ENCODE peak calls at places on chromosomes 3 and 15, in six cellular contexts. One of them, this sample, is unnamed.

GRCh38 chr3:126528800-126529541 is 5.0 kb downstream of the CHST13 start:
- DNase-seq in transverse colon: no peak
- DNase-seq in K562: no peak
- DNase-seq in HepG2: peak; percentile 97
- DNase-seq in suprapubic skin: no peak
- DNase-seq in ovary: no peak
- DNase-seq in this sample: peak; percentile 62

GRCh38 chr15:65791335-65792129 is 561 bp downstream of the DENND4A start:
- DNase-seq in HepG2: peak; percentile 65
- DNase-seq in transverse colon: peak; percentile 67
- DNase-seq in suprapubic skin: peak; percentile 87
- DNase-seq in ovary: peak; percentile 82
- DNase-seq in K562: no peak
- DNase-seq in this sample: peak; percentile 89

GRCh38 chr15:71189723-71190122 is 74.5 kb downstream of the THSD4 start:
- DNase-seq in ovary: no peak
- DNase-seq in K562: no peak
- DNase-seq in HepG2: no peak
- DNase-seq in suprapubic skin: no peak
- DNase-seq in transverse colon: no peak
- DNase-seq in this sample: no peak

GRCh38 chr3:12662593-12663310 is 1.2 kb downstream of the RAF1 start:
- DNase-seq in ovary: peak; percentile 35
- DNase-seq in transverse colon: peak; percentile 51
- DNase-seq in HepG2: no peak
- DNase-seq in suprapubic skin: no peak
- DNase-seq in K562: peak; percentile 36
- DNase-seq in this sample: no peak

GRCh38 chr3:135218782-135219181 is 423.7 kb downstream of the EPHB1 start:
- DNase-seq in suprapubic skin: no peak
- DNase-seq in transverse colon: no peak
- DNase-seq in HepG2: no peak
- DNase-seq in K562: no peak
- DNase-seq in ovary: no peak
- DNase-seq in this sample: no peak

GRCh38 chr3:108588616-108589015 is 622 bp downstream of the CIP2A start:
- DNase-seq in HepG2: no peak
- DNase-seq in ovary: no peak
- DNase-seq in K562: no peak
- DNase-seq in suprapubic skin: no peak
- DNase-seq in transverse colon: no peak
- DNase-seq in this sample: no peak

GRCh38 chr3:46715507-46716175 is 2.0 kb downstream of the PRSS50 start:
- DNase-seq in K562: no peak
- DNase-seq in ovary: no peak
- DNase-seq in transverse colon: no peak
- DNase-seq in HepG2: no peak
- DNase-seq in suprapubic skin: no peak
- DNase-seq in this sample: peak; percentile 46

GRCh38 chr15:89383635-89384604 is 49.3 kb upstream of the POLG start:
- DNase-seq in HepG2: no peak
- DNase-seq in ovary: peak; percentile 66
- DNase-seq in K562: no peak
- DNase-seq in suprapubic skin: no peak
- DNase-seq in transverse colon: peak; percentile 53
- DNase-seq in this sample: peak; percentile 93

GRCh38 chr3:113304856-113305540 is 93.6 kb downstream of the BOC start:
- DNase-seq in K562: no peak
- DNase-seq in HepG2: no peak
- DNase-seq in suprapubic skin: no peak
- DNase-seq in transverse colon: no peak
- DNase-seq in ovary: no peak
- DNase-seq in this sample: no peak

GRCh38 chr15:87871738-87872315 is 384.7 kb downstream of the NTRK3 start:
- DNase-seq in HepG2: no peak
- DNase-seq in K562: no peak
- DNase-seq in transverse colon: no peak
- DNase-seq in suprapubic skin: no peak
- DNase-seq in ovary: no peak
- DNase-seq in this sample: no peak

GRCh38 chr15:29132786-29133185 is 136.8 kb downstream of the NSMCE3 start:
- DNase-seq in suprapubic skin: peak; percentile 49
- DNase-seq in K562: no peak
- DNase-seq in HepG2: no peak
- DNase-seq in ovary: no peak
- DNase-seq in transverse colon: no peak
- DNase-seq in this sample: peak; percentile 60

GRCh38 chr3:64185436-64185835 is 39.8 kb downstream of the PRICKLE2 start:
- DNase-seq in transverse colon: no peak
- DNase-seq in K562: no peak
- DNase-seq in ovary: no peak
- DNase-seq in HepG2: no peak
- DNase-seq in suprapubic skin: no peak
- DNase-seq in this sample: no peak

GRCh38 chr3:136142592-136142991 is 53.5 kb downstream of the MSL2 start:
- DNase-seq in HepG2: peak; percentile 43
- DNase-seq in K562: no peak
- DNase-seq in ovary: no peak
- DNase-seq in suprapubic skin: no peak
- DNase-seq in transverse colon: no peak
- DNase-seq in this sample: no peak

GRCh38 chr3:171949559-171949958 is 89.8 kb upstream of the FNDC3B start:
- DNase-seq in suprapubic skin: no peak
- DNase-seq in K562: no peak
- DNase-seq in transverse colon: no peak
- DNase-seq in ovary: no peak
- DNase-seq in HepG2: no peak
- DNase-seq in this sample: no peak

GRCh38 chr15:27847775-27848710 is 251.1 kb downstream of the OCA2 start:
- DNase-seq in K562: no peak
- DNase-seq in HepG2: no peak
- DNase-seq in ovary: no peak
- DNase-seq in transverse colon: no peak
- DNase-seq in suprapubic skin: no peak
- DNase-seq in this sample: no peak

GRCh38 chr3:11548721-11549131 is 95.0 kb downstream of the VGLL4 start:
- DNase-seq in transverse colon: peak; percentile 19
- DNase-seq in HepG2: no peak
- DNase-seq in K562: no peak
- DNase-seq in ovary: peak; percentile 45
- DNase-seq in suprapubic skin: peak; percentile 50
- DNase-seq in this sample: peak; percentile 70

DNA sequence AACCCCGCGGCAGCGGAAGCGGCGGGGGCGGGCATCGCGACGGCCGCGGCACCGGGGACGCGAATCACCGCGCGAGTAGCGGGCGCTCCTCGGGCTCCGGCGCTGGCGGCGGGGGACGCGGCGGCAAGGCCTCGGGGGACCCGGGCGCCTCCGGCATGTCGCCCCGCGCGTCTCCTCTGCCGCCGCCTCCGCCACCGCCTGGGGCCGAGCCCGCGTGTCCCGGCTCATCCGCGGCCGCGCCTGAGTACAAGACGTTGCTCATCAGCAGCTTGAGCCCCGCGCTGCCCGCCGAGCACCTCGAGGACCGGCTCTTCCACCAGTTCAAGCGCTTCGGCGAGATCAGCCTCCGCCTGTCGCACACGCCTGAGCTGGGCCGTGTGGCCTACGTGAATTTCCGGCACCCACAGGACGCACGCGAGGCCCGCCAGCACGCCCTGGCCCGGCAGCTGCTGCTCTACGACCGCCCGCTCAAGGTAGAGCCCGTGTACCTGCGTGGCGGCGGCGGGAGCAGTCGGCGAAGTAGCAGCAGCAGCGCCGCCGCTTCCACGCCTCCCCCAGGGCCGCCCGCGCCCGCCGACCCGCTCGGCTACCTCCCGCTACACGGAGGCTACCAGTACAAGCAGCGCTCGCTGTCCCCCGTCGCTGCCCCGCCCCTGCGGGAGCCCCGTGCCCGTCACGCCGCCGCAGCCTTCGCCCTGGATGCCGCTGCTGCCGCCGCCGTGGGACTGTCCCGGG is 648 bp downstream of the RBM15B start:
- DNase-seq in K562: peak; percentile 52
- DNase-seq in suprapubic skin: peak; percentile 71
- DNase-seq in ovary: peak; percentile 45
- DNase-seq in HepG2: no peak
- DNase-seq in transverse colon: peak; percentile 31
- DNase-seq in this sample: no peak
- TF ChIP-seq POLR2A in K562: no peak
- TF ChIP-seq POLR2A in suprapubic skin: no peak
- TF ChIP-seq POLR2A in ovary: no peak
- TF ChIP-seq POLR2A in HepG2: no peak
- TF ChIP-seq POLR2A in transverse colon: no peak
- TF ChIP-seq POLR2A in this sample: no peak

GRCh38 chr3:20073683-20074082 is 33.4 kb downstream of the KAT2B start:
- DNase-seq in K562: no peak
- DNase-seq in ovary: no peak
- DNase-seq in transverse colon: no peak
- DNase-seq in HepG2: no peak
- DNase-seq in suprapubic skin: no peak
- DNase-seq in this sample: no peak

GRCh38 chr3:20073068-20073467 is 32.8 kb downstream of the KAT2B start:
- DNase-seq in HepG2: no peak
- DNase-seq in K562: no peak
- DNase-seq in suprapubic skin: no peak
- DNase-seq in transverse colon: no peak
- DNase-seq in ovary: no peak
- DNase-seq in this sample: no peak

GRCh38 chr3:20071182-20071581 is 30.9 kb downstream of the KAT2B start:
- DNase-seq in transverse colon: no peak
- DNase-seq in ovary: no peak
- DNase-seq in K562: no peak
- DNase-seq in HepG2: no peak
- DNase-seq in suprapubic skin: no peak
- DNase-seq in this sample: no peak

GRCh38 chr3:20074226-20075063 is 34.2 kb downstream of the KAT2B start:
- DNase-seq in suprapubic skin: no peak
- DNase-seq in HepG2: no peak
- DNase-seq in K562: no peak
- DNase-seq in ovary: no peak
- DNase-seq in transverse colon: no peak
- DNase-seq in this sample: no peak

GRCh38 chr3:20072422-20072821 is 32.2 kb downstream of the KAT2B start:
- DNase-seq in K562: no peak
- DNase-seq in ovary: no peak
- DNase-seq in transverse colon: no peak
- DNase-seq in HepG2: peak; percentile 8
- DNase-seq in suprapubic skin: no peak
- DNase-seq in this sample: no peak
- TF ChIP-seq EP300 in K562: no peak
- TF ChIP-seq EP300 in ovary: no peak
- TF ChIP-seq EP300 in transverse colon: no peak
- TF ChIP-seq EP300 in HepG2: no peak
- TF ChIP-seq EP300 in suprapubic skin: no peak
- TF ChIP-seq EP300 in this sample: no peak

GRCh38 chr15:80557441-80558234 is 137.5 kb upstream of the ABHD17C start:
- DNase-seq in K562: no peak
- DNase-seq in ovary: no peak
- DNase-seq in suprapubic skin: no peak
- DNase-seq in transverse colon: no peak
- DNase-seq in HepG2: no peak
- DNase-seq in this sample: no peak
- H3K4me1 ChIP-seq in K562: no peaks in the 10 kb centered on the region
- H3K4me1 ChIP-seq in ovary: peaks cover 2% of the 10 kb centered on the region
- H3K4me1 ChIP-seq in suprapubic skin: peaks cover 2% of the 10 kb centered on the region
- H3K4me1 ChIP-seq in transverse colon: no peaks in the 10 kb centered on the region
- H3K4me1 ChIP-seq in HepG2: peaks cover 6% of the 10 kb centered on the region
- H3K4me1 ChIP-seq in this sample: no peaks in the 10 kb centered on the region

GRCh38 chr3:33115024-33115768 is 1.4 kb downstream of the CRTAP start:
- DNase-seq in ovary: peak; percentile 66
- DNase-seq in transverse colon: peak; percentile 70
- DNase-seq in K562: peak; percentile 52
- DNase-seq in suprapubic skin: peak; percentile 91
- DNase-seq in HepG2: no peak
- DNase-seq in this sample: peak; percentile 96
- TF ChIP-seq POLR2A in ovary: no peak
- TF ChIP-seq POLR2A in transverse colon: no peak
- TF ChIP-seq POLR2A in K562: no peak
- TF ChIP-seq POLR2A in suprapubic skin: no peak
- TF ChIP-seq POLR2A in HepG2: no peak
- TF ChIP-seq POLR2A in this sample: no peak